ENCODE peak calls at places on chromosome 21, in eight cellular contexts. P, L, S, Q, B, Z, F and U are unnamed samples.

GRCh38 chr21:45450741-45451740 is 46.1 kb downstream of the COL18A1 start:
- DNase-seq in P (no peak), L (no peak), S (peak; percentile 15), Q (no peak), B (no peak), Z (no peak), F (no peak), U (no peak)

GRCh38 chr21:29657228-29657989 is 282.4 kb downstream of the GRIK1 start:
- DNase-seq in P (no peak), L (no peak), S (no peak), Q (no peak), B (no peak), Z (no peak), F (no peak), U (no peak)

GRCh38 chr21:18937337-18937736 is 533.8 kb upstream of the TMPRSS15 start:
- DNase-seq in P (no peak), L (no peak), S (no peak), Q (no peak), B (no peak), Z (no peak), F (no peak), U (no peak)

GRCh38 chr21:30340714-30341573 is 3.5 kb upstream of the KRTAP27-1 start:
- DNase-seq in P (peak; percentile 11), L (peak; percentile 36), S (peak; percentile 40), Q (no peak), B (no peak), Z (peak; percentile 34), F (peak; percentile 4), U (no peak)

GRCh38 chr21:44293551-44294231 is 6.2 kb upstream of the PFKL start:
- DNase-seq in P (no peak), L (no peak), S (peak; percentile 20), Q (no peak), B (no peak), Z (no peak), F (no peak), U (no peak)

GRCh38 chr21:28378026-28378425 is 614.7 kb downstream of the LTN1 start:
- DNase-seq in P (no peak), L (no peak), S (no peak), Q (no peak), B (no peak), Z (no peak), F (no peak), U (no peak)

GRCh38 chr21:26437326-26438009 is 135.6 kb downstream of the CYYR1 start:
- DNase-seq in P (no peak), L (no peak), S (no peak), Q (no peak), B (peak; percentile 9), Z (no peak), F (no peak), U (no peak)

GRCh38 chr21:44732263-44732662 is 20.9 kb upstream of the TSPEAR start:
- DNase-seq in P (no peak), L (no peak), S (no peak), Q (no peak), B (no peak), Z (no peak), F (no peak), U (no peak)

GRCh38 chr21:44901391-44902074 is 19.2 kb downstream of the ITGB2 start:
- DNase-seq in P (no peak), L (no peak), S (peak; percentile 18), Q (no peak), B (no peak), Z (no peak), F (no peak), U (no peak)

GRCh38 chr21:43299441-43300277 is 127.3 kb downstream of the SIK1 start:
- DNase-seq in P (no peak), L (peak; percentile 25), S (peak; percentile 76), Q (no peak), B (no peak), Z (no peak), F (no peak), U (no peak)

GRCh38 chr21:46000731-46001641 is 19.4 kb downstream of the COL6A1 start:
- DNase-seq in P (no peak), L (peak; percentile 10), S (peak; percentile 22), Q (no peak), B (no peak), Z (no peak), F (no peak), U (no peak)

GRCh38 chr21:39885119-39885848 is 18.0 kb downstream of the PCP4 start:
- DNase-seq in P (no peak), L (peak; percentile 11), S (peak; percentile 49), Q (no peak), B (no peak), Z (no peak), F (no peak), U (no peak)

GRCh38 chr21:45145146-45145545 is 70.8 kb downstream of the ADARB1 start:
- DNase-seq in P (no peak), L (no peak), S (no peak), Q (no peak), B (no peak), Z (no peak), F (no peak), U (no peak)

GRCh38 chr21:27571706-27572105 is 604.8 kb upstream of the ADAMTS5 start:
- DNase-seq in P (no peak), L (no peak), S (no peak), Q (no peak), B (no peak), Z (peak; percentile 91), F (no peak), U (no peak)

GRCh38 chr21:38759286-38759872 is 46.4 kb upstream of the ETS2 start:
- DNase-seq in P (no peak), L (no peak), S (no peak), Q (no peak), B (no peak), Z (no peak), F (no peak), U (no peak)